ENCODE peak calls at places on chromosomes 16 and 17, in eight cellular contexts. L, M, E, I, J, Y, A and D are unnamed samples.

GRCh38 chr17:50675627-50676026 is 32.1 kb downstream of the ANKRD40 start:
- DNase-seq in L (no peak), M (no peak), E (no peak), I (peak), J (no peak), Y (peak), A (no peak), D (no peak)

GRCh38 chr17:50195196-50195865 is 6.1 kb downstream of the COL1A1 start:
- DNase-seq in L (no peak), M (no peak), E (no peak), I (no peak), J (no peak), Y (no peak), A (no peak), D (no peak)

GRCh38 chr16:87127061-87127765 is 190.0 kb downstream of the C16orf95 start:
- DNase-seq in L (no peak), M (no peak), E (no peak), I (no peak), J (no peak), Y (peak), A (no peak), D (no peak)

GRCh38 chr17:64150237-64151015 is 20.5 kb upstream of the ERN1 start:
- DNase-seq in L (no peak), M (no peak), E (no peak), I (no peak), J (no peak), Y (peak), A (no peak), D (no peak)

GRCh38 chr16:65012357-65012756 is 109.5 kb downstream of the CDH11 start:
- DNase-seq in L (no peak), M (no peak), E (no peak), I (no peak), J (no peak), Y (no peak), A (no peak), D (no peak)

GRCh38 chr16:11379420-11379819 is 34.2 kb downstream of the RMI2 start:
- DNase-seq in L (no peak), M (no peak), E (no peak), I (no peak), J (peak), Y (peak), A (no peak), D (no peak)

GRCh38 chr17:79981661-79982101 is 54.0 kb downstream of the TBC1D16 start:
- DNase-seq in L (no peak), M (peak), E (peak), I (no peak), J (no peak), Y (peak), A (no peak), D (no peak)

GRCh38 chr17:6491071-6491700 is 46.9 kb downstream of the PIMREG start:
- DNase-seq in L (no peak), M (no peak), E (no peak), I (peak), J (no peak), Y (no peak), A (no peak), D (no peak)

GRCh38 chr16:359871-360697 is 7.6 kb upstream of the AXIN1 start:
- DNase-seq in L (no peak), M (no peak), E (no peak), I (peak), J (no peak), Y (no peak), A (no peak), D (no peak)

GRCh38 chr16:72467157-72467759 is 295.3 kb upstream of the PMFBP1 start:
- DNase-seq in L (peak), M (no peak), E (no peak), I (no peak), J (no peak), Y (no peak), A (no peak), D (peak)

GRCh38 chr16:62225675-62226074 is 189.4 kb upstream of the CDH8 start:
- DNase-seq in L (no peak), M (no peak), E (peak), I (peak), J (peak), Y (peak), A (no peak), D (peak)

GRCh38 chr17:55348749-55349354 is 72.8 kb downstream of the MMD start:
- DNase-seq in L (peak), M (peak), E (peak), I (peak), J (no peak), Y (peak), A (peak), D (peak)

GRCh38 chr16:88638323-88639230 is at the start of gene IL17C:
- DNase-seq in L (no peak), M (no peak), E (no peak), I (peak), J (no peak), Y (peak), A (no peak), D (peak)

GRCh38 chr17:80260791-80261158 is at the start of gene RNF213:
- DNase-seq in L (no peak), M (peak), E (no peak), I (peak), J (no peak), Y (peak), A (peak), D (no peak)

GRCh38 chr17:73257516-73257915 is 4.2 kb downstream of the CPSF4L start:
- DNase-seq in L (no peak), M (no peak), E (no peak), I (peak), J (no peak), Y (no peak), A (no peak), D (no peak)

GRCh38 chr16:87165885-87166284 is 151.3 kb downstream of the C16orf95 start:
- DNase-seq in L (no peak), M (no peak), E (no peak), I (no peak), J (no peak), Y (no peak), A (no peak), D (no peak)

GRCh38 chr17:8095361-8095760 is 7.8 kb upstream of the ALOX12B start:
- DNase-seq in L (no peak), M (no peak), E (no peak), I (no peak), J (no peak), Y (no peak), A (no peak), D (no peak)

GRCh38 chr17:8101721-8102120 is 14.2 kb upstream of the ALOX12B start:
- DNase-seq in L (no peak), M (no peak), E (no peak), I (no peak), J (no peak), Y (no peak), A (no peak), D (no peak)

GRCh38 chr17:8100763-8101162 is 13.2 kb upstream of the ALOX12B start:
- DNase-seq in L (no peak), M (no peak), E (no peak), I (no peak), J (no peak), Y (no peak), A (no peak), D (no peak)

GRCh38 chr17:8100149-8100548 is 12.6 kb upstream of the ALOX12B start:
- DNase-seq in L (no peak), M (no peak), E (no peak), I (no peak), J (no peak), Y (no peak), A (no peak), D (no peak)

GRCh38 chr17:8096541-8096940 is 9.0 kb upstream of the ALOX12B start:
- DNase-seq in L (no peak), M (no peak), E (no peak), I (no peak), J (no peak), Y (no peak), A (no peak), D (no peak)
- H3K4me3 ChIP-seq in L (no peak), M (no peak), E (no peak), I (no peak), J (no peak), Y (no peak), A (no peak), D (no peak)

GRCh38 chr16:10178079-10178478 is 4.1 kb downstream of the GRIN2A start:
- DNase-seq in L (no peak), M (no peak), E (no peak), I (no peak), J (no peak), Y (no peak), A (no peak), D (no peak)

GRCh38 chr16:10180042-10180770 is 2.0 kb downstream of the GRIN2A start:
- DNase-seq in L (no peak), M (no peak), E (no peak), I (no peak), J (no peak), Y (no peak), A (no peak), D (no peak)

GRCh38 chr16:10182186-10182683 is at the start of gene GRIN2A:
- DNase-seq in L (no peak), M (no peak), E (peak), I (no peak), J (no peak), Y (peak), A (no peak), D (no peak)

GRCh38 chr16:10181196-10182162 is 749 bp downstream of the GRIN2A start:
- DNase-seq in L (no peak), M (peak), E (peak), I (peak), J (no peak), Y (peak), A (peak), D (peak)

GRCh38 chr16:10180771-10181163 is 1.5 kb downstream of the GRIN2A start:
- DNase-seq in L (no peak), M (peak), E (peak), I (no peak), J (no peak), Y (peak), A (no peak), D (no peak)
- TF ChIP-seq CTCF in L (no peak), M (peak), E (peak), I (no peak), J (peak), Y (peak), A (no peak), D (no peak)

GRCh38 chr17:37368577-37368976 is 7.2 kb upstream of the C17orf78 start:
- DNase-seq in L (no peak), M (no peak), E (no peak), I (no peak), J (no peak), Y (no peak), A (no peak), D (no peak)
- H3K4me3 ChIP-seq in L (no peak), M (no peak), E (no peak), I (no peak), J (no peak), Y (no peak), A (no peak), D (no peak)

DNA sequence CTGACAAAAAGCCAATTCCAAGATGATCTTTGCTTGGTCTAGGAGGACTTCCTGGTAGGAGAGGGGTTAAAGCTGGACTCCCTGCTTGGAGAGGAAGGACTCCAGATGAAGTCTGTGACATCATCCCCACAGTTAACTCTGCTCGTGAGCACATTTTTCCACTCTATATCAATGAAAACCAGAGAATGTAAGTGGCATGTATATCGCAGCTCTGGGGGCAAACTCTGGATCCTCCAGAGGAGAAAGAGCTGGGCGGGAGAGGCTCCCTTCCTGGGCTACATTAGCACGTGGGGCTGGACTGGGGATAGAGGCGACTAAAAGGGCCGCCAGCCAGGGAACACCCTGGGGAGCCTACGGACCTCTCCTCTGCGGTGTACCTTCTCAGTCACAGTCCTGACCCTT is 34.1 kb downstream of the HIC1 start:
- DNase-seq in L (no peak), M (no peak), E (no peak), I (no peak), J (no peak), Y (no peak), A (no peak), D (no peak)
- TF ChIP-seq CTCF in L (no peak), M (no peak), E (no peak), I (no peak), J (no peak), Y (no peak), A (no peak), D (no peak)

DNA sequence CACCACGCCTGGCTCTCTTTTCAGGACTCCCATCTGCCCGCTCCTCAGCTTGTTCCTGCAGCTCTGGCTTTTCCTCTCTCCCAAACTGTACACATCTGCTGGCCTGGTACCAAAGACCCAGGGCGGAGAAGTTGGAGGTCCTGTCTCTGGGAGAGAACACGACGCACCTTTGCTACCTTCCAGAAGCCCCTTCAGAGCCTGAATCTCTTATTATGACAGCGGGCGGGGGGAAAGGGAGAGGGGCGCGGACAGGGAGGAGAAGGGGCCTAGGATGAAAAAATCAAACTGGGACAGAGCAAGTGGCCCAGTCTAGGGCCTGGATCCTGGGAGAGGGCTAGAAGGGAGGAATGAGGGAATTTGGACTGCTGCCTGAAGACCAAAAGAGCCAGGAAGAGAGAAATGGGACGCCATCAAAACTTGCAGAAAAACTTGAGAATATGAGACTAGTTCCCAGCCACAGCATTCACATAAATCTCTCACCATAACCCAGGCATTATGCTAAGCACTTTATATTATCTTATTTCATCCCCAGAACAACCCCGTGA is 2.5 kb upstream of the PER1 start:
- DNase-seq in L (no peak), M (no peak), E (no peak), I (no peak), J (no peak), Y (no peak), A (no peak), D (no peak)
- H3K4me3 ChIP-seq in L (peak), M (peak), E (peak), I (peak), J (no peak), Y (peak), A (peak), D (peak)

DNA sequence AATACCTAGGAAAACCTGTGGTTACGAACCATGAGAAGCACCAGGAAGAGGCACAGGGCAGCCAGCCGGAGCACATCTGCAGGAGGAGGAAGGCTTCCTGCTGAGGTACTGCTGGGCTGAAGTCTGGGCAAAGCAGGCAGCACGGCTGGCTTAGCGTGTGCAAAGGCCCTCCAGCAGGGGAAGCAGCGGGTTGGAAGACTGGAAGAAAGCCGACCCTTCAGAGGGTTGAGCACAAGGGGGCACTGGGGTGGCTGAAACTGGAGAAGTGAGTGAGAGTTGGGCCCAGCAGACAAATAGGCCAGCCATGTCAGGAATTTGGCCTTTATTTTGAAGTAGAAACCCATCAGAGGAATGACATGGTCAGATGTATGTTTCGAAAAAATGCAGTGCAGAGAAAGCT is 12.1 kb upstream of the HSD3B7 start:
- DNase-seq in L (no peak), M (no peak), E (no peak), I (no peak), J (no peak), Y (no peak), A (no peak), D (peak)
- TF ChIP-seq CTCF in L (peak), M (no peak), E (no peak), I (no peak), J (no peak), Y (no peak), A (no peak), D (no peak)